ENCODE peak calls at places on chromosomes 5 and 9, in seven cellular contexts. O, M, I, F, L, P and S are unnamed samples.

GRCh38 chr9:99299214-99300102 is 77.4 kb downstream of the SEC61B start:
- DNase-seq in O (no peak), M (no peak), P (peak; percentile 49), F (no peak), I (no peak), L (peak; percentile 72), S (no peak)

GRCh38 chr5:180204420-180204819 is 4.6 kb downstream of the RASGEF1C start:
- DNase-seq in M (no peak), F (no peak), P (no peak), O (no peak), L (no peak), I (no peak), S (no peak)

GRCh38 chr5:86997501-86997900 is 270.2 kb upstream of the RASA1 start:
- DNase-seq in M (no peak), O (no peak), I (no peak), F (no peak), L (no peak), P (no peak), S (no peak)

GRCh38 chr5:180643191-180643851 is 6.1 kb downstream of the FLT4 start:
- DNase-seq in F (no peak), L (no peak), I (no peak), P (peak; percentile 45), O (peak; percentile 7), M (no peak), S (no peak)

GRCh38 chr5:13976867-13977479 is 32.5 kb upstream of the DNAH5 start:
- DNase-seq in P (no peak), O (no peak), F (no peak), I (no peak), L (peak; percentile 70), M (no peak), S (no peak)

GRCh38 chr5:68114641-68115040 is 100.9 kb upstream of the PIK3R1 start:
- DNase-seq in M (no peak), I (no peak), L (peak; percentile 16), P (no peak), F (no peak), O (no peak), S (no peak)

GRCh38 chr5:62593331-62593730 is 14.7 kb downstream of the LRRC70 start:
- DNase-seq in I (no peak), F (no peak), L (no peak), P (no peak), O (no peak), M (no peak), S (no peak)

GRCh38 chr9:120152295-120152694 is 427.7 kb downstream of the CDK5RAP2 start:
- DNase-seq in O (peak; percentile 18), L (no peak), M (no peak), I (no peak), F (no peak), P (no peak), S (no peak)

GRCh38 chr5:157280927-157281326 is 15.0 kb downstream of the CYFIP2 start:
- DNase-seq in F (no peak), P (no peak), I (no peak), O (no peak), M (no peak), L (peak; percentile 51), S (no peak)

GRCh38 chr5:16483361-16483760 is 17.8 kb upstream of the ZNF622 start:
- DNase-seq in O (no peak), P (no peak), L (no peak), M (no peak), I (no peak), F (no peak), S (no peak)

GRCh38 chr9:76433851-76434250 is 25.1 kb upstream of the GCNT1 start:
- DNase-seq in L (no peak), I (no peak), O (no peak), P (no peak), M (no peak), F (no peak), S (no peak)

GRCh38 chr5:56760723-56761122 is 54.6 kb upstream of the MAP3K1 start:
- DNase-seq in P (no peak), L (no peak), F (no peak), M (no peak), O (no peak), I (no peak), S (no peak)
- H3K27ac ChIP-seq in P (no peak overlapping the region), L (no peak overlapping the region), F (no peak overlapping the region), M (no peak overlapping the region), O (peak overlapping the region; percentile 22), I (no peak overlapping the region), S (no peak overlapping the region)

GRCh38 chr9:133889498-133890301 is 102.4 kb downstream of the VAV2 start:
- DNase-seq in O (no peak), P (no peak), F (no peak), M (no peak), L (peak; percentile 78), I (no peak), S (peak; percentile 41)
- H3K27ac ChIP-seq in O (no peak overlapping the region), P (no peak overlapping the region), F (no peak overlapping the region), M (no peak overlapping the region), L (peak overlapping the region; percentile 100), I (no peak overlapping the region), S (no peak overlapping the region)

DNA sequence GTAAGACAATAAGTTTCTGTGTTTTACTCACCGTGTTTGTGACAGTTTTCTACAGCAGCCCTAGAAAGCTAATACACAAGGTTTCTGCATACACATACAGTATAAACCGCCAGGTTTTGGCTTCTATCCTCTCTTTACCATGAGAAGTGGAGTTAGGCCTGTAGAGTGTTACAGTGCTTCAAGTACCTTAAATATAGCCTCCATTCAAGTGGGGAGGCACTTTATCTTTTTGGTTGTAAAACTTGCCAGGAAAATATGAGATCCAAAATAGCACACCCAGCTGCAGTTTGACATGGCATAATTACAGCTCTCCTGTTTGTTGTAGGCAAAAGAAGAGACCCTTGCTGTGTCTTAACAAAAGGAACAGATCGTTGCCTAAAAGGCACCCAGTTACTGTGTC is 90.3 kb upstream of the PTPN3 start:
- DNase-seq in L (no peak), P (no peak), O (no peak), I (no peak), F (no peak), M (no peak), S (no peak)
- H3K27ac ChIP-seq in L (no peak overlapping the region), P (no peak overlapping the region), O (peak overlapping the region; percentile 78), I (no peak overlapping the region), F (peak overlapping the region; percentile 59), M (no peak overlapping the region), S (no peak overlapping the region)

GRCh38 chr5:73022480-73023169 is 66.8 kb downstream of the FCHO2 start:
- DNase-seq in O (no peak), F (no peak), L (peak; percentile 25), P (no peak), M (no peak), I (no peak), S (no peak)
- H3K27ac ChIP-seq in O (no peak overlapping the region), F (no peak overlapping the region), L (no peak overlapping the region), P (no peak overlapping the region), M (no peak overlapping the region), I (no peak overlapping the region), S (no peak overlapping the region)

GRCh38 chr5:74414228-74414627 is 226.3 kb downstream of the ENC1 start:
- DNase-seq in L (no peak), I (no peak), O (no peak), P (no peak), M (no peak), F (no peak), S (no peak)
- H3K27ac ChIP-seq in L (no peak overlapping the region), I (no peak overlapping the region), O (no peak overlapping the region), P (no peak overlapping the region), M (no peak overlapping the region), F (no peak overlapping the region), S (no peak overlapping the region)

DNA sequence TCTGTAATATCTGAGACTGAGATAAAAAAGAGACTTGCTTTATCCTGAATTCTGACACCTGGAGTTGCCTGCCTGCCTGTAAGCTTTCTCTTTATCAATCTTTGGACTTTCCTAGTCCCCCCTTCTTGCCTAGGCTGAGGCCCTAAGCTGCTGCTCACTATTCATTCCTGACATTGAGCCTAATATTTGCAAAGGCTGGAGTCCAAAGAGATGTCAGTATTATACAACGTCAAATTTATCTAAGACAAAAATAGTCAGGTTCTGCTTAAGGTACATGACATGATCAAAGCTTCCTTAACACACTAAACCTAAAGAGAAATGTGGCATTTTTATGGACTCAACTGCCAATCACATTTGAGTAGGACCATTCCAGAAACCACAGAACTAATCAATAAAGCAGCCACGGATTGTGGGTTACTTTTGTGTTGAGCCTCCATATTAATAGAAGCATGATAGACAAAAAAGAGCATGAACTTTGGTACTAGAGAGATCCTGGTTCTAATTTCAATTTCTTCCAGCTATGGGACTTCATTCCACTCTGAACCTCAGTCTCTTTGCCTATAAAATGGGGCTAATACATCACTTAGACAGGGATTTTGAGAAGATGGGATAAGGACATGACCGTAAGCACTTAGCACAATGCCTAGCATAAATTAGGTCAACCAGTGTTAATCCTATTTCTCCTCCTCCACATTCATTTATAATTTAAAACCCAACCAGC is 56.1 kb downstream of the IL33 start:
- DNase-seq in O (no peak), M (no peak), F (no peak), L (no peak), P (no peak), I (no peak), S (no peak)
- H3K27ac ChIP-seq in O (peak overlapping the region; percentile 81), M (peak overlapping the region; percentile 1), F (no peak overlapping the region), L (no peak overlapping the region), P (no peak overlapping the region), I (no peak overlapping the region), S (no peak overlapping the region)

DNA sequence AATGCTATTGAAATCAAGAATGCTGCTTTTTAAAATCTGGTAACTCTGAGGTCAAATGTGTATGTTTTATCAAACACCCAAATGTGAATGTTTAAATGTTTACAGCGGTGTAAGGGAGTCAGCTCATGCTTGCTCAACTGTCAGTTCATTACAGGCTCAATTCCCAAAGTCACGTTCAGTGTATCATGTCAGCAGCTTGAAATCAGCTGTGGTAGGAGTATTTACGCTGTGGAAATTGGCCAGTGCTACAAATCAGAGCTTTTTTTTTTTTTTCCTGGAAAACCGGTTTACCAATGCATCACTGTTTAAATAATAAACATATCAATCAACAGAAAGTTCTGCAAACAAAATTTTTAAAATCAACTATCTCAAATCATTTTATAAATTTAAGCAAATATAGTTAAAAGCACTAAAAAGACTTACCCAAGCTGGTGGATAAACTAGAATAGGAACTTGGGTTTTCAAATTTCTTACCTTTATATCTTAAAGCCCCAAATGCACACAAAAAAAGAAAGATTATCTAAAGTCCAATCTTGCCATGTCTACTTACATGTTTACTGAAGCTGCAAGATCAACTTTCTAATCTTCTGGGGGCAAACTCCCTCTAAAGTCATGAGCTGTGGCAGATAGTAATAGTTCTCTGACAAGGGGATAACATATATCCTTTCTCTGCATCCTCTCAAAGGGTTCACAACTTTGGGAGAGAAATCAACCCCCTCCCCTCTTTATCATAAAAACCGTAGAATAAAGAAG is 57.6 kb upstream of the GRAMD2B start:
- DNase-seq in L (no peak), P (no peak), F (no peak), O (no peak), I (no peak), M (no peak), S (no peak)
- H3K27ac ChIP-seq in L (no peak overlapping the region), P (no peak overlapping the region), F (no peak overlapping the region), O (no peak overlapping the region), I (no peak overlapping the region), M (no peak overlapping the region), S (no peak overlapping the region)

DNA sequence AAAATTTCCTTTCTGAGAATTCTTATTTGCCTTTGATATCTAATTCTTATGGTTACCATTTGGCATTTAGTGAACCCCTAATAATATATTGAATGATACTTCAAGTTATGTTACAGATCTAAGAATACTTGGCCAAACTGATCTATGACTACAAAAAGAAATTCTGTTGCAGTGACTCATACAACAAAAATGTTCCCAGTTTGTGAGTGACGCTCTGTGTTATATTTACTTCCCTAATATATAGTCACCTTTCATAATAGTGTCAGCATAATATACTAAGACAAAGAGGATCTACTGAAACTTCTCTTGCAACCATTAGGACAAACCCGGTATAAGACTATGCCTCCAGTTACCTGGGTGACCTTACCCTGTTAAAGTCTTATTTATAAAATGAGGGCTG is 216.9 kb upstream of the TLX3 start:
- DNase-seq in I (no peak), O (no peak), P (no peak), M (no peak), L (peak; percentile 69), F (no peak), S (no peak)
- H3K27ac ChIP-seq in I (no peak overlapping the region), O (no peak overlapping the region), P (peak overlapping the region; percentile 21), M (no peak overlapping the region), L (no peak overlapping the region), F (no peak overlapping the region), S (no peak overlapping the region)